ENCODE peak calls at places on chromosomes 7 and 10, in six cellular contexts. W is progenitor cell of endocrine pancreas, K is endothelial cell, U is NCI-H345, L is GM23248, S is NAMALWA. E is an unnamed sample.

GRCh38 chr7:80207501-80207900 is 72.9 kb downstream of the GNAI1 start:
- DNase-seq in K (no peak), W (no peak), U (no peak), S (no peak), L (peak), E (no peak)

GRCh38 chr10:92873029-92873428 is 24.7 kb downstream of the EXOC6 start:
- DNase-seq in U (no peak), W (no peak), L (no peak), K (no peak), S (no peak), E (no peak)

GRCh38 chr7:130930710-130931109 is 196.7 kb upstream of the KLF14 start:
- DNase-seq in S (no peak), U (no peak), K (no peak), L (no peak), W (no peak), E (no peak)

GRCh38 chr7:14851610-14852009 is 50.9 kb downstream of the DGKB start:
- DNase-seq in S (no peak), U (no peak), W (no peak), K (no peak), L (peak), E (no peak)

GRCh38 chr10:123517376-123517775 is 148.8 kb upstream of the GPR26 start:
- DNase-seq in S (no peak), W (no peak), L (no peak), K (no peak), U (no peak), E (no peak)

GRCh38 chr7:8154290-8154689 is 107.7 kb downstream of the ICA1 start:
- DNase-seq in U (peak), S (no peak), L (no peak), W (no peak), K (no peak), E (no peak)

GRCh38 chr7:34211003-34211402 is 305.7 kb downstream of the BMPER start:
- DNase-seq in S (no peak), U (no peak), W (no peak), K (no peak), L (no peak), E (no peak)

GRCh38 chr7:90701021-90701420 is 104.9 kb downstream of the CDK14 start:
- DNase-seq in L (peak), U (no peak), K (no peak), S (no peak), W (no peak), E (no peak)

GRCh38 chr10:108592926-108593325 is 1330.4 kb downstream of the XPNPEP1 start:
- DNase-seq in K (no peak), L (no peak), U (no peak), W (no peak), S (no peak), E (no peak)

GRCh38 chr7:154978045-154978444 is 24.9 kb downstream of the PAXIP1 start:
- DNase-seq in L (no peak), S (no peak), K (no peak), W (no peak), U (no peak), E (no peak)

GRCh38 chr7:50607524-50608125 is 42.4 kb upstream of the DDC start:
- DNase-seq in K (no peak), U (no peak), L (peak), S (no peak), W (no peak), E (no peak)

GRCh38 chr10:22894714-22895113 is 33.1 kb upstream of the ARMC3 start:
- DNase-seq in L (peak), S (no peak), K (no peak), U (peak), W (no peak), E (no peak)

GRCh38 chr7:22399546-22399945 is 42.6 kb upstream of the RAPGEF5 start:
- DNase-seq in W (no peak), U (no peak), K (no peak), S (no peak), L (no peak), E (no peak)

GRCh38 chr7:26369519-26370385 is 78.1 kb downstream of the SNX10 start:
- DNase-seq in L (peak), U (peak), K (peak), W (peak), S (peak), E (no peak)

GRCh38 chr10:52959810-52960209 is 187.2 kb upstream of the MBL2 start:
- DNase-seq in U (no peak), L (no peak), S (no peak), W (no peak), K (no peak), E (no peak)

GRCh38 chr7:141359740-141360413 is 191.3 kb upstream of the AGK start:
- DNase-seq in W (no peak), K (no peak), S (no peak), U (no peak), L (no peak), E (no peak)

GRCh38 chr7:129066290-129067131 is 11.6 kb upstream of the TNPO3 start:
- DNase-seq in K (no peak), S (peak), U (no peak), W (no peak), L (peak), E (peak)

GRCh38 chr7:116588225-116588624 is 63.4 kb downstream of the CAV1 start:
- DNase-seq in L (peak), W (no peak), U (no peak), S (no peak), K (peak), E (no peak)

GRCh38 chr10:116561026-116561425 is 15.3 kb downstream of the PNLIP start:
- DNase-seq in L (no peak), S (no peak), K (no peak), U (no peak), W (no peak), E (no peak)

GRCh38 chr10:67259319-67259929 is 333.6 kb downstream of the LRRTM3 start:
- DNase-seq in S (no peak), L (no peak), U (no peak), K (no peak), W (no peak), E (no peak)

GRCh38 chr10:8444630-8445029 is 390.1 kb downstream of the GATA3 start:
- DNase-seq in W (no peak), S (no peak), U (no peak), L (no peak), K (peak), E (peak)

GRCh38 chr7:355568-355967 is 65.6 kb downstream of the FOXL3 start:
- DNase-seq in S (no peak), K (no peak), U (no peak), L (no peak), W (no peak), E (no peak)

GRCh38 chr7:153886121-153886505 is 166.1 kb upstream of the DPP6 start:
- DNase-seq in U (peak), W (no peak), K (no peak), S (no peak), L (no peak), E (no peak)

GRCh38 chr7:3301831-3302618 is 973 bp downstream of the SDK1 start:
- DNase-seq in L (peak), S (no peak), W (peak), U (peak), K (peak), E (peak)